ENCODE peak calls at places on chromosome 13, in seven cellular contexts. Y, I, Q, T, A, J and D are unnamed samples.

GRCh38 chr13:106942558-106942957 is 374.6 kb upstream of the ARGLU1 start:
- DNase-seq in A (no peak), Q (no peak), I (no peak), T (no peak), J (no peak), Y (no peak), D (no peak)

GRCh38 chr13:77698211-77699058 is 948 bp downstream of the SLAIN1 start:
- DNase-seq in J (peak; percentile 39), T (peak; percentile 73), Q (peak; percentile 54), I (peak; percentile 16), A (no peak), Y (peak; percentile 23), D (peak; percentile 69)

GRCh38 chr13:35953537-35954206 is 177.5 kb downstream of the DCLK1 start:
- DNase-seq in I (peak; percentile 92), Q (peak; percentile 97), J (no peak), A (peak; percentile 91), Y (no peak), T (peak; percentile 94), D (peak; percentile 82)

GRCh38 chr13:59601993-59602392 is 561.7 kb downstream of the DIAPH3 start:
- DNase-seq in J (no peak), A (no peak), Y (no peak), I (no peak), Q (no peak), T (no peak), D (no peak)

GRCh38 chr13:34833562-34834182 is 108.4 kb upstream of the NBEA start:
- DNase-seq in J (no peak), I (no peak), T (no peak), Y (no peak), A (no peak), Q (no peak), D (no peak)

GRCh38 chr13:99206226-99206625 is 5.6 kb downstream of the UBAC2 start:
- DNase-seq in Q (no peak), J (no peak), Y (no peak), I (no peak), T (no peak), A (no peak), D (no peak)

GRCh38 chr13:113209880-113210421 is 538 bp downstream of the CUL4A start:
- DNase-seq in I (peak; percentile 26), T (peak; percentile 41), Q (peak; percentile 64), J (peak; percentile 57), A (peak; percentile 45), Y (peak; percentile 62), D (peak; percentile 63)

GRCh38 chr13:85970727-85971126 is 171.5 kb upstream of the SLITRK6 start:
- DNase-seq in T (peak; percentile 6), A (peak; percentile 22), J (no peak), Y (no peak), Q (no peak), I (no peak), D (no peak)

GRCh38 chr13:82661126-82661525 is 1221.1 kb downstream of the SLITRK1 start:
- DNase-seq in Q (no peak), J (no peak), I (no peak), Y (no peak), A (no peak), T (no peak), D (no peak)

GRCh38 chr13:49214917-49215376 is 5.2 kb upstream of the MLNR start:
- DNase-seq in I (no peak), Q (peak; percentile 32), A (no peak), T (no peak), Y (no peak), J (no peak), D (peak; percentile 38)

GRCh38 chr13:94858856-94859811 is 146.8 kb upstream of the SOX21 start:
- DNase-seq in Q (no peak), T (no peak), A (peak; percentile 54), J (no peak), Y (no peak), I (peak; percentile 53), D (peak; percentile 64)

GRCh38 chr13:26558074-26558805 is 757 bp downstream of the WASF3 start:
- DNase-seq in Q (no peak), Y (no peak), I (no peak), J (no peak), T (no peak), A (peak; percentile 14), D (no peak)

GRCh38 chr13:114018461-114019055 is 44.7 kb upstream of the C13orf46 start:
- DNase-seq in J (no peak), Y (no peak), Q (no peak), T (no peak), A (no peak), I (no peak), D (peak; percentile 12)

GRCh38 chr13:112450118-112450517 is 74.0 kb downstream of the SPACA7 start:
- DNase-seq in T (no peak), J (no peak), A (no peak), Q (no peak), I (no peak), Y (no peak), D (no peak)

GRCh38 chr13:107641574-107641973 is 573.8 kb downstream of the LIG4 start:
- DNase-seq in A (no peak), I (no peak), Q (no peak), J (no peak), T (no peak), Y (no peak), D (no peak)

GRCh38 chr13:103033999-103034398 is 32.2 kb downstream of the SLC10A2 start:
- DNase-seq in Y (no peak), J (no peak), A (no peak), T (no peak), I (no peak), Q (no peak), D (no peak)

GRCh38 chr13:98664047-98664446 is 87.1 kb upstream of the STK24 start:
- DNase-seq in Q (no peak), A (peak; percentile 89), J (no peak), I (no peak), T (no peak), Y (peak; percentile 48), D (no peak)

GRCh38 chr13:84118845-84119409 is 236.7 kb upstream of the SLITRK1 start:
- DNase-seq in J (no peak), Y (no peak), T (no peak), A (peak; percentile 16), I (no peak), Q (no peak), D (no peak)

GRCh38 chr13:109509154-109509905 is 277.1 kb downstream of the IRS2 start:
- DNase-seq in J (no peak), A (peak; percentile 77), Y (no peak), Q (no peak), T (no peak), I (no peak), D (no peak)

GRCh38 chr13:81929988-81930387 is 1589.1 kb upstream of the SPRY2 start:
- DNase-seq in Q (peak; percentile 58), Y (no peak), I (no peak), A (peak; percentile 26), T (peak; percentile 34), J (no peak), D (no peak)

GRCh38 chr13:53074119-53074518 is 45.5 kb downstream of the OLFM4 start:
- DNase-seq in A (no peak), T (no peak), I (no peak), Q (no peak), Y (no peak), J (no peak), D (no peak)

GRCh38 chr13:78168981-78169380 is 250.3 kb upstream of the EDNRB start:
- DNase-seq in A (no peak), Q (no peak), J (no peak), I (no peak), T (no peak), Y (no peak), D (no peak)

GRCh38 chr13:47858678-47859050 is 142.4 kb downstream of the SUCLA2 start:
- DNase-seq in I (no peak), Q (no peak), J (no peak), A (peak; percentile 57), Y (no peak), T (no peak), D (no peak)

GRCh38 chr13:29859971-29860370 is 9.6 kb upstream of the UBL3 start:
- DNase-seq in I (no peak), Y (no peak), T (no peak), J (no peak), Q (no peak), A (peak; percentile 27), D (no peak)

GRCh38 chr13:91347996-91348905 is 764 bp downstream of the MIR17HG start:
- DNase-seq in J (peak; percentile 69), T (no peak), Y (peak; percentile 61), I (peak; percentile 26), Q (no peak), A (no peak), D (peak; percentile 71)

GRCh38 chr13:106343831-106344230 is 191.6 kb downstream of the EFNB2 start:
- DNase-seq in T (no peak), Y (no peak), A (no peak), J (no peak), Q (no peak), I (no peak), D (no peak)

GRCh38 chr13:99431927-99432636 is 69.2 kb upstream of the TM9SF2 start:
- DNase-seq in T (no peak), Y (no peak), A (no peak), Q (no peak), J (no peak), I (no peak), D (no peak)